ENCODE peak calls at places on chromosome 10, in four cellular contexts. Z is G401, Y is adipocyte, N is neural crest cell. B is an unnamed sample.

GRCh38 chr10:13949844-13950542 is 363.2 kb downstream of the PRPF18 start:
- DNase-seq in Z (no peak), Y (peak), N (no peak), B (no peak)

GRCh38 chr10:97048649-97049427 is 136.9 kb downstream of the SLIT1 start:
- DNase-seq in Z (no peak), Y (no peak), N (no peak), B (no peak)

GRCh38 chr10:102801496-102801895 is 35.7 kb downstream of the CYP17A1 start:
- DNase-seq in Z (no peak), Y (peak), N (no peak), B (no peak)

GRCh38 chr10:127887497-127888415 is 5.0 kb downstream of the CLRN3 start:
- DNase-seq in Z (no peak), Y (no peak), N (no peak), B (no peak)

GRCh38 chr10:97063983-97064837 is 121.5 kb downstream of the SLIT1 start:
- DNase-seq in Z (no peak), Y (no peak), N (no peak), B (no peak)

GRCh38 chr10:15897282-15897681 is 37.0 kb upstream of the MINDY3 start:
- DNase-seq in Z (no peak), Y (no peak), N (no peak), B (no peak)

GRCh38 chr10:73083234-73083633 is 13.4 kb downstream of the P4HA1 start:
- DNase-seq in Z (no peak), Y (peak), N (no peak), B (no peak)

GRCh38 chr10:106987362-106987761 is 177.1 kb downstream of the SORCS1 start:
- DNase-seq in Z (no peak), Y (no peak), N (no peak), B (no peak)

GRCh38 chr10:84845628-84846261 is 517.4 kb downstream of the CCSER2 start:
- DNase-seq in Z (peak), Y (no peak), N (no peak), B (no peak)

GRCh38 chr10:32266979-32267378 is 80.0 kb downstream of the EPC1 start:
- DNase-seq in Z (no peak), Y (no peak), N (no peak), B (no peak)

GRCh38 chr10:121084029-121084674 is 233.0 kb downstream of the WDR11 start:
- DNase-seq in Z (peak), Y (no peak), N (no peak), B (no peak)

GRCh38 chr10:119139464-119140067 is 25.9 kb downstream of the SFXN4 start:
- DNase-seq in Z (peak), Y (peak), N (peak), B (peak)

GRCh38 chr10:100744136-100744979 is 1.0 kb upstream of the PAX2 start:
- DNase-seq in Z (peak), Y (no peak), N (no peak), B (peak)

GRCh38 chr10:5557040-5557721 is 32.4 kb downstream of the CALML3 start:
- DNase-seq in Z (no peak), Y (no peak), N (no peak), B (no peak)

GRCh38 chr10:32149257-32149955 is 93.2 kb upstream of the KIF5B start:
- DNase-seq in Z (no peak), Y (peak), N (no peak), B (peak)

GRCh38 chr10:106857728-106858127 is 306.8 kb downstream of the SORCS1 start:
- DNase-seq in Z (no peak), Y (no peak), N (no peak), B (no peak)

GRCh38 chr10:103757531-103758293 is 97.7 kb downstream of the SH3PXD2A start:
- DNase-seq in Z (peak), Y (peak), N (no peak), B (no peak)

GRCh38 chr10:104300736-104301292 is 31.8 kb downstream of the GSTO2 start:
- DNase-seq in Z (peak), Y (peak), N (no peak), B (no peak)

GRCh38 chr10:75476569-75476968 is 45.1 kb downstream of the LRMDA start:
- DNase-seq in Z (no peak), Y (no peak), N (no peak), B (no peak)

GRCh38 chr10:89452193-89452592 is 37.8 kb downstream of the IFIT5 start:
- DNase-seq in Z (no peak), Y (no peak), N (no peak), B (no peak)

GRCh38 chr10:34369120-34369519 is 446.0 kb downstream of the PARD3 start:
- DNase-seq in Z (no peak), Y (no peak), N (no peak), B (no peak)

GRCh38 chr10:23192396-23192740 is 256 bp downstream of the PTF1A start:
- DNase-seq in Z (no peak), Y (no peak), N (no peak), B (peak)

GRCh38 chr10:53918755-53919154 is 882.3 kb downstream of the PCDH15 start:
- DNase-seq in Z (no peak), Y (no peak), N (no peak), B (no peak)

GRCh38 chr10:91596821-91597396 is 36.0 kb downstream of the PPP1R3C start:
- DNase-seq in Z (no peak), Y (peak), N (no peak), B (no peak)

GRCh38 chr10:96497391-96497790 is 16.3 kb downstream of the TLL2 start:
- DNase-seq in Z (no peak), Y (no peak), N (no peak), B (no peak)

GRCh38 chr10:133438711-133439273 is 14.4 kb upstream of the SPRN start:
- DNase-seq in Z (peak), Y (peak), N (no peak), B (peak)

GRCh38 chr10:124394583-124394982 is 24.1 kb downstream of the OAT start:
- DNase-seq in Z (no peak), Y (no peak), N (no peak), B (no peak)

B was measured in HEK293T.